ENCODE peak calls at places on chromosomes 16 and 17, in eight cellular contexts. I is NCI-H345; F is activated CD8-positive, alpha-beta T cell treated with anti-CD3 and anti-CD28 coated beads, Interleukin-2, amount 10 ng/mL, durations not matched to agents 7 days and 5 days; L is foreskin fibroblast; K is activated CD8-positive, alpha-beta memory T cell treated with anti-CD3 and anti-CD28 coated beads for 4 hours; J is HEK293T; Z is fibroblast of lung; U is H54. T is an unnamed sample.

GRCh38 chr16:56858375-56858774 is 6.6 kb upstream of the SLC12A3 start:
- DNase-seq in L (no peak), I (no peak), K (no peak), J (no peak), Z (no peak), U (no peak), F (no peak), T (no peak)

GRCh38 chr17:49520386-49521087 is 25.4 kb downstream of the NGFR start:
- DNase-seq in J (no peak), K (no peak), U (no peak), Z (no peak), F (no peak), L (no peak), I (no peak), T (no peak)

GRCh38 chr16:82055728-82056549 is 20.9 kb downstream of the HSD17B2 start:
- DNase-seq in U (no peak), F (no peak), K (no peak), I (no peak), Z (no peak), J (no peak), L (no peak), T (no peak)

GRCh38 chr16:76265434-76266045 is 11.7 kb upstream of the CNTNAP4 start:
- DNase-seq in F (peak; percentile 22), I (no peak), L (no peak), J (peak; percentile 46), Z (peak; percentile 0), U (no peak), K (no peak), T (no peak)

GRCh38 chr16:31880322-31880979 is 6.8 kb downstream of the ZNF267 start:
- DNase-seq in J (no peak), U (peak; percentile 26), I (no peak), Z (peak; percentile 88), F (peak; percentile 53), K (no peak), L (no peak), T (peak; percentile 61)

GRCh38 chr17:40854175-40854814 is 12.7 kb downstream of the KRT12 start:
- DNase-seq in L (peak; percentile 75), K (no peak), F (no peak), U (peak; percentile 38), I (no peak), J (no peak), Z (peak; percentile 90), T (peak; percentile 76)

GRCh38 chr16:26220894-26221293 is 529.1 kb downstream of the HS3ST4 start:
- DNase-seq in I (no peak), K (no peak), L (no peak), F (no peak), U (no peak), Z (no peak), J (no peak), T (no peak)

GRCh38 chr17:15883617-15884111 is 61.3 kb upstream of the ADORA2B start:
- DNase-seq in J (no peak), L (peak; percentile 60), I (no peak), Z (peak; percentile 85), F (no peak), U (peak; percentile 50), K (no peak), T (peak; percentile 54)

GRCh38 chr17:75447951-75448856 is 8.2 kb upstream of the TMEM94 start:
- DNase-seq in Z (peak; percentile 58), J (no peak), U (no peak), L (no peak), I (no peak), K (no peak), F (no peak), T (no peak)

GRCh38 chr17:2090804-2091534 is 36.1 kb downstream of the HIC1 start:
- DNase-seq in L (peak; percentile 94), F (no peak), Z (peak; percentile 98), U (peak; percentile 84), J (peak; percentile 58), I (no peak), K (no peak), T (peak; percentile 95)

GRCh38 chr16:3988824-3989223 is 108.3 kb upstream of the CREBBP start:
- DNase-seq in F (no peak), U (no peak), K (no peak), Z (no peak), J (no peak), I (no peak), L (no peak), T (no peak)

GRCh38 chr17:49494937-49495841 is at the start of gene NGFR:
- DNase-seq in Z (peak; percentile 45), K (peak; percentile 19), I (peak; percentile 36), J (peak; percentile 78), F (peak; percentile 64), L (peak; percentile 25), U (no peak), T (peak; percentile 64)

GRCh38 chr17:71251276-71251675 is 869.5 kb upstream of the SOX9 start:
- DNase-seq in I (no peak), F (no peak), Z (peak; percentile 76), K (no peak), J (no peak), L (no peak), U (no peak), T (peak; percentile 40)

GRCh38 chr17:32912218-32912897 is 15.6 kb upstream of the TMEM98 start:
- DNase-seq in J (peak; percentile 41), F (no peak), U (no peak), I (no peak), K (no peak), L (peak; percentile 70), Z (peak; percentile 62), T (peak; percentile 94)

GRCh38 chr16:22220076-22220453 is 14.0 kb downstream of the EEF2K start:
- DNase-seq in Z (peak; percentile 27), L (no peak), U (no peak), J (no peak), K (no peak), F (no peak), I (no peak), T (peak; percentile 35)

GRCh38 chr16:4908854-4909401 is 28.0 kb downstream of the PPL start:
- DNase-seq in I (no peak), K (no peak), U (no peak), F (no peak), J (no peak), L (no peak), Z (no peak), T (no peak)

GRCh38 chr17:33990943-33991706 is 264.0 kb upstream of the CCL2 start:
- DNase-seq in I (no peak), Z (no peak), L (no peak), F (no peak), U (no peak), K (no peak), J (no peak), T (no peak)

GRCh38 chr16:1071009-1071408 is 1.5 kb upstream of the SSTR5 start:
- DNase-seq in Z (no peak), L (no peak), K (no peak), U (no peak), I (no peak), J (no peak), F (no peak), T (no peak)

GRCh38 chr17:15257316-15257925 is 7.7 kb downstream of the PMP22 start:
- DNase-seq in U (peak; percentile 77), K (peak; percentile 26), F (peak; percentile 73), L (peak; percentile 78), Z (peak; percentile 73), J (peak; percentile 75), I (peak; percentile 20), T (peak; percentile 86)

GRCh38 chr17:38424297-38424972 is 3.8 kb upstream of the ARHGAP23 start:
- DNase-seq in U (no peak), F (no peak), J (no peak), L (no peak), K (no peak), Z (no peak), I (no peak), T (no peak)

GRCh38 chr17:80855196-80855967 is 136.3 kb upstream of the CHMP6 start:
- DNase-seq in K (no peak), L (no peak), Z (no peak), F (no peak), I (no peak), J (no peak), U (no peak), T (no peak)

GRCh38 chr16:20675488-20676267 is 21.8 kb downstream of the ACSM1 start:
- DNase-seq in I (peak; percentile 79), L (no peak), F (peak; percentile 49), Z (no peak), U (no peak), J (no peak), K (peak; percentile 2), T (no peak)

GRCh38 chr16:85479972-85480726 is 133.0 kb upstream of the GSE1 start:
- DNase-seq in J (peak; percentile 87), K (no peak), L (no peak), I (peak; percentile 73), F (peak; percentile 31), U (no peak), Z (no peak), T (no peak)

GRCh38 chr17:7479389-7480192 is at the start of gene ZBTB4:
- DNase-seq in L (no peak), K (peak; percentile 19), F (peak; percentile 68), U (no peak), I (peak; percentile 21), Z (peak; percentile 60), J (peak; percentile 45), T (peak; percentile 66)

GRCh38 chr16:74625500-74626350 is 18.8 kb upstream of the GLG1 start:
- DNase-seq in I (no peak), K (no peak), Z (no peak), L (no peak), J (no peak), F (no peak), U (no peak), T (no peak)

GRCh38 chr16:15993541-15993940 is 44.1 kb downstream of the ABCC1 start:
- DNase-seq in L (no peak), K (no peak), I (no peak), U (no peak), J (no peak), F (no peak), Z (peak; percentile 65), T (no peak)

GRCh38 chr17:6608321-6608720 is 32.2 kb downstream of the KIAA0753 start:
- DNase-seq in J (no peak), K (no peak), U (peak; percentile 11), L (peak; percentile 30), Z (peak; percentile 64), F (no peak), I (no peak), T (peak; percentile 10)

GRCh38 chr17:55614061-55614460 is 102.8 kb upstream of the SMIM36 start:
- DNase-seq in L (no peak), J (no peak), F (no peak), Z (no peak), U (no peak), K (no peak), I (no peak), T (no peak)

GRCh38 chr17:79781691-79782575 is 4.0 kb downstream of the CBX2 start:
- DNase-seq in L (no peak), U (no peak), I (no peak), F (no peak), Z (no peak), J (no peak), K (no peak), T (no peak)

GRCh38 chr16:561957-562938 is 2.1 kb downstream of the PRR35 start:
- DNase-seq in U (no peak), F (no peak), L (no peak), I (no peak), J (no peak), K (no peak), Z (no peak), T (no peak)

GRCh38 chr17:50066995-50067394 is 11.1 kb downstream of the ITGA3 start:
- DNase-seq in U (no peak), I (no peak), L (no peak), Z (no peak), F (no peak), J (no peak), K (no peak), T (no peak)

GRCh38 chr17:6487243-6488007 is 43.2 kb downstream of the PIMREG start:
- DNase-seq in F (no peak), Z (no peak), J (no peak), U (no peak), I (no peak), K (no peak), L (no peak), T (no peak)

GRCh38 chr17:59329558-59330313 is 1.7 kb upstream of the YPEL2 start:
- DNase-seq in I (peak; percentile 54), K (peak; percentile 19), J (peak; percentile 70), U (peak; percentile 73), Z (peak; percentile 74), F (peak; percentile 73), L (peak; percentile 75), T (peak; percentile 86)

GRCh38 chr16:69083306-69083941 is 22.0 kb upstream of the HAS3 start:
- DNase-seq in L (no peak), U (no peak), Z (no peak), I (no peak), K (no peak), F (no peak), J (no peak), T (no peak)